ENCODE peak calls at places on chromosomes 13 and 19, in nine cellular contexts. G, W, R, T, A, U, I, X and H are unnamed samples.

GRCh38 chr19:47377208-47377701 is 28.1 kb downstream of the DHX34 start:
- DNase-seq in G (no peak), W (no peak), R (no peak), T (no peak), A (no peak), U (no peak), I (no peak), X (no peak), H (no peak)

GRCh38 chr19:49954092-49954825 is 6.7 kb downstream of the SIGLEC11 start:
- DNase-seq in G (peak; percentile 23), W (peak; percentile 26), R (peak; percentile 60), T (no peak), A (peak; percentile 35), U (peak; percentile 69), I (no peak), X (no peak), H (no peak)

GRCh38 chr19:39099341-39099740 is 15.2 kb downstream of the ACP7 start:
- DNase-seq in G (no peak), W (peak; percentile 38), R (no peak), T (no peak), A (no peak), U (no peak), I (no peak), X (no peak), H (no peak)

GRCh38 chr13:108629988-108630387 is 577 bp downstream of the MYO16 start:
- DNase-seq in G (no peak), W (no peak), R (no peak), T (no peak), A (no peak), U (no peak), I (no peak), X (no peak), H (no peak)

GRCh38 chr13:55361141-55361540 is 1779.6 kb upstream of the PRR20A start:
- DNase-seq in G (no peak), W (no peak), R (no peak), T (no peak), A (no peak), U (no peak), I (no peak), X (no peak), H (no peak)

GRCh38 chr13:46035066-46035465 is 17.5 kb downstream of the ZC3H13 start:
- DNase-seq in G (no peak), W (no peak), R (no peak), T (no peak), A (no peak), U (no peak), I (no peak), X (no peak), H (no peak)

GRCh38 chr13:64591981-64592380 is 2638.2 kb downstream of the PCDH9 start:
- DNase-seq in G (peak; percentile 3), W (no peak), R (peak; percentile 4), T (no peak), A (peak; percentile 29), U (peak; percentile 40), I (no peak), X (no peak), H (no peak)

GRCh38 chr19:30691767-30692516 is 319.8 kb downstream of the ZNF536 start:
- DNase-seq in G (peak; percentile 5), W (no peak), R (no peak), T (peak; percentile 34), A (no peak), U (peak; percentile 13), I (no peak), X (no peak), H (no peak)

GRCh38 chr13:27979001-27979643 is 9.4 kb downstream of the URAD start:
- DNase-seq in G (no peak), W (peak; percentile 66), R (no peak), T (no peak), A (no peak), U (no peak), I (no peak), X (no peak), H (no peak)

GRCh38 chr13:77752512-77753069 is 55.1 kb downstream of the SLAIN1 start:
- DNase-seq in G (no peak), W (no peak), R (no peak), T (no peak), A (no peak), U (no peak), I (no peak), X (no peak), H (no peak)

GRCh38 chr13:100361504-100361903 is 227.1 kb downstream of the GGACT start:
- DNase-seq in G (peak; percentile 77), W (no peak), R (no peak), T (no peak), A (peak; percentile 46), U (peak; percentile 72), I (no peak), X (peak; percentile 60), H (no peak)

DNA sequence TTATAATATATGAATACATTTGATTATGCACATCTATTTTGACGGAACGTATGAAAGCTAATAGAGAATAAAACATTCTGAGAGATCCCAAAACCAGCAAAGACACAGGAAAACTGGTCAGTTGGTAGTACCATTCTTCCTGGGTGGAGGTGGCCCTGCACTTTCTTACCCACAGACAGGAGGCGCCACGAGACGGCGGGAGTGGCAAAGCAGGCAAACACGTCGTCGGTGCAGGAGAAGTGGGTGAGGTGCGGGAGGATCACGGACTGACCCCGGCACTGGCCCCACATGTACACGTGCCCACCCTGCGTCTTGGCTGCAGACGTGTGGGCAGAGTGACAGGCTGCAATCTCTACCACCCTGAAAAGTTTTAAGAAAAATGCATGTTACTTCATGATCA is 36.1 kb downstream of the RCBTB1 start:
- DNase-seq in G (no peak), W (peak; percentile 46), R (no peak), T (no peak), A (no peak), U (no peak), I (no peak), X (no peak), H (no peak)
- TF ChIP-seq CTCF in G (no peak), W (peak; percentile 66), R (peak; percentile 33), T (no peak), A (no peak), U (peak; percentile 16), I (no peak), X (no peak), H (no peak)

GRCh38 chr13:24271611-24272451 is 37.5 kb upstream of the C1QTNF9 start:
- DNase-seq in G (peak; percentile 77), W (no peak), R (peak; percentile 87), T (peak; percentile 48), A (peak; percentile 77), U (peak; percentile 71), I (no peak), X (peak; percentile 60), H (peak; percentile 27)

GRCh38 chr13:24272452-24273161 is 36.8 kb upstream of the C1QTNF9 start:
- DNase-seq in G (no peak), W (no peak), R (no peak), T (no peak), A (no peak), U (no peak), I (no peak), X (no peak), H (no peak)

GRCh38 chr13:24269803-24270202 is 39.6 kb upstream of the C1QTNF9 start:
- DNase-seq in G (no peak), W (no peak), R (no peak), T (no peak), A (peak; percentile 7), U (no peak), I (no peak), X (no peak), H (no peak)

GRCh38 chr13:24271231-24271610 is 38.2 kb upstream of the C1QTNF9 start:
- DNase-seq in G (no peak), W (no peak), R (no peak), T (no peak), A (no peak), U (no peak), I (no peak), X (no peak), H (no peak)

GRCh38 chr13:24270639-24271131 is 38.7 kb upstream of the C1QTNF9 start:
- DNase-seq in G (peak; percentile 48), W (peak; percentile 24), R (peak; percentile 54), T (peak; percentile 49), A (peak; percentile 48), U (peak; percentile 61), I (no peak), X (peak; percentile 53), H (peak; percentile 39)
- TF ChIP-seq CTCF in G (no peak), W (no peak), R (no peak), T (no peak), A (peak; percentile 6), U (peak; percentile 2), I (peak; percentile 16), X (no peak), H (no peak)

DNA sequence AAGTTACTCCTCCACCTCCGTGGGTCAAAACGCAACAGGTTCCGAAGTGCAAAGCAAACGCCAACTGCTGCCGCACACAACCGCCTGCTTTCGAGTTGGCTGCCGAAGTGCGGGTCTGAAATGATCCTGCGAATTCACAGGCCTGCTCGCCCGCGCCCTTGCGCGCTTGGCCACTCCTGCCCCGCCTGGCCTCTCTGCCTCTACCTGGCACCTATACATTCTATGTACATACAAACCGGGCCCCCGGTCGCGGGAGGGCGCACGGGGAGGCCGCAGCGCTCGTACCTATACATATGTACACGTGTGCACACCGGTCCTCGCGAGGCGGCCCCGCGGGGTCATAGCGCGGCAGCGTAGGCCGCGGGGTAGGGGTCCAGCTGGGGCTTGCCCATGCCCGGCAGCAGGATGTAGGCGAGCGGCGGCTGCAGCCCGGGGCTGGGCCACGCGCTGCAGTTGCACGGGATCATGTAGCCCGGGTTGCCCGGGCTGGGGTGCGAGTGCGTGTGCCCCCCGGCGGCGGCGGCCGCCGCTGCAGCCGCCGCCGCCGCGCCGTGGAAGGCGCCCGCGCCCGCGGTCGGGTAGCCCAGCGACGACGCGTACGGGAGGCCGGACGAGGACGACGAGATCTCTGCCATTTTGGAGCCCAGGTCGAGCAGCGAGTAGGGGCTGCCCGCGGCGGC is 1.3 kb downstream of the SOX21 start:
- DNase-seq in G (no peak), W (peak; percentile 62), R (peak; percentile 5), T (no peak), A (no peak), U (no peak), I (no peak), X (no peak), H (no peak)
- TF ChIP-seq CTCF in G (no peak), W (peak; percentile 32), R (no peak), T (no peak), A (no peak), U (no peak), I (no peak), X (peak; percentile 33), H (peak; percentile 60)

GRCh38 chr13:41408061-41408460 is 49.3 kb upstream of the RGCC start:
- DNase-seq in G (peak; percentile 62), W (no peak), R (no peak), T (no peak), A (peak; percentile 26), U (peak; percentile 9), I (no peak), X (peak; percentile 22), H (no peak)

GRCh38 chr13:41411060-41411459 is 46.3 kb upstream of the RGCC start:
- DNase-seq in G (no peak), W (no peak), R (no peak), T (no peak), A (no peak), U (no peak), I (no peak), X (no peak), H (no peak)

GRCh38 chr13:41413907-41414306 is 43.4 kb upstream of the RGCC start:
- DNase-seq in G (no peak), W (no peak), R (no peak), T (no peak), A (no peak), U (no peak), I (no peak), X (no peak), H (no peak)

GRCh38 chr13:41409611-41410010 is 47.7 kb upstream of the RGCC start:
- DNase-seq in G (no peak), W (no peak), R (no peak), T (no peak), A (peak; percentile 10), U (no peak), I (no peak), X (no peak), H (no peak)

GRCh38 chr13:41411536-41411935 is 45.8 kb upstream of the RGCC start:
- DNase-seq in G (peak; percentile 68), W (peak; percentile 50), R (peak; percentile 80), T (peak; percentile 17), A (peak; percentile 78), U (peak; percentile 66), I (no peak), X (peak; percentile 32), H (no peak)
- TF ChIP-seq CTCF in G (peak; percentile 43), W (peak; percentile 67), R (peak; percentile 29), T (peak; percentile 18), A (peak; percentile 65), U (peak; percentile 36), I (no peak), X (peak; percentile 5), H (peak; percentile 45)